ENCODE peak calls at places on chromosomes 6 and 20, in ten cellular contexts. F, M, S, T, D, Z, H, U, G and E are unnamed samples.

GRCh38 chr20:38167851-38168760 is 3.0 kb upstream of the TGM2 start:
- DNase-seq in F (peak), M (no peak), S (no peak), T (peak), D (no peak), Z (peak), H (peak), U (peak), G (peak), E (no peak)

GRCh38 chr20:19953606-19954005 is 63.6 kb upstream of the NAA20 start:
- DNase-seq in F (no peak), M (no peak), S (no peak), T (no peak), D (no peak), Z (no peak), H (no peak), U (no peak), G (no peak), E (no peak)

GRCh38 chr20:49545572-49545971 is 22.4 kb downstream of the PTGIS start:
- DNase-seq in F (no peak), M (no peak), S (no peak), T (no peak), D (no peak), Z (no peak), H (no peak), U (no peak), G (no peak), E (no peak)

GRCh38 chr6:33787336-33787953 is 1.5 kb downstream of the LEMD2 start:
- DNase-seq in F (no peak), M (no peak), S (no peak), T (no peak), D (no peak), Z (peak), H (peak), U (no peak), G (no peak), E (no peak)

GRCh38 chr6:158770533-158770932 is 48.6 kb downstream of the EZR start:
- DNase-seq in F (no peak), M (no peak), S (no peak), T (no peak), D (no peak), Z (no peak), H (peak), U (no peak), G (no peak), E (no peak)

GRCh38 chr20:23622839-23623343 is 14.9 kb downstream of the CST3 start:
- DNase-seq in F (peak), M (no peak), S (no peak), T (peak), D (no peak), Z (peak), H (peak), U (peak), G (no peak), E (no peak)

GRCh38 chr6:106547961-106548453 is 81.3 kb downstream of the RTN4IP1 start:
- DNase-seq in F (no peak), M (no peak), S (no peak), T (peak), D (no peak), Z (no peak), H (peak), U (no peak), G (no peak), E (no peak)

GRCh38 chr6:30974488-30975252 is 8.8 kb upstream of the MUC21 start:
- DNase-seq in F (no peak), M (no peak), S (no peak), T (no peak), D (no peak), Z (no peak), H (no peak), U (no peak), G (no peak), E (no peak)

GRCh38 chr6:65248211-65248610 is 458.8 kb downstream of the EYS start:
- DNase-seq in F (no peak), M (no peak), S (no peak), T (no peak), D (no peak), Z (no peak), H (no peak), U (no peak), G (no peak), E (no peak)

GRCh38 chr6:115323001-115323400 is 737.7 kb downstream of the FRK start:
- DNase-seq in F (no peak), M (no peak), S (no peak), T (no peak), D (no peak), Z (no peak), H (no peak), U (no peak), G (no peak), E (no peak)